ENCODE peak calls at places on chromosome 7, in six cellular contexts. E is IMR-90, V is neuronal stem cell, Q is trophoblast cell, M is H9, I is H1. S is an unnamed sample.

GRCh38 chr7:77731716-77732115 is 35.5 kb downstream of the RSBN1L start:
- DNase-seq in E (no peak), V (no peak), Q (no peak), M (no peak), I (no peak), S (no peak)

GRCh38 chr7:71591876-71592275 is 459.9 kb downstream of the GALNT17 start:
- DNase-seq in E (no peak), V (no peak), Q (no peak), M (no peak), I (no peak), S (no peak)

GRCh38 chr7:26278769-26279168 is 12.9 kb upstream of the SNX10 start:
- DNase-seq in E (no peak), V (no peak), Q (no peak), M (no peak), I (no peak), S (peak; percentile 10)

GRCh38 chr7:84337386-84337785 is 142.8 kb upstream of the SEMA3A start:
- DNase-seq in E (peak; percentile 77), V (no peak), Q (no peak), M (no peak), I (no peak), S (no peak)

GRCh38 chr7:66321283-66321682 is 116.1 kb downstream of the TPST1 start:
- DNase-seq in E (no peak), V (no peak), Q (peak; percentile 93), M (no peak), I (no peak), S (no peak)

GRCh38 chr7:142620375-142620774 is 128.9 kb upstream of the PRSS1 start:
- DNase-seq in E (no peak), V (no peak), Q (no peak), M (no peak), I (no peak), S (no peak)

GRCh38 chr7:12475362-12476063 is 71.8 kb upstream of the VWDE start:
- DNase-seq in E (peak; percentile 55), V (peak; percentile 43), Q (no peak), M (no peak), I (no peak), S (peak; percentile 87)

GRCh38 chr7:24842449-24843241 is 85.4 kb upstream of the GSDME start:
- DNase-seq in E (no peak), V (no peak), Q (no peak), M (no peak), I (no peak), S (peak; percentile 28)

GRCh38 chr7:22934473-22935065 is 79.4 kb downstream of the HYCC1 start:
- DNase-seq in E (peak; percentile 69), V (no peak), Q (peak; percentile 30), M (no peak), I (no peak), S (peak; percentile 43)

GRCh38 chr7:97179454-97180104 is 62.1 kb downstream of the SDHAF3 start:
- DNase-seq in E (peak; percentile 65), V (peak; percentile 53), Q (peak; percentile 58), M (peak; percentile 36), I (no peak), S (peak; percentile 72)

GRCh38 chr7:102426268-102427031 is 6.9 kb upstream of the ORAI2 start:
- DNase-seq in E (no peak), V (no peak), Q (no peak), M (no peak), I (no peak), S (no peak)

GRCh38 chr7:94170836-94171235 is 166.7 kb upstream of the BET1 start:
- DNase-seq in E (no peak), V (no peak), Q (no peak), M (no peak), I (no peak), S (no peak)

GRCh38 chr7:81986745-81987470 is 217.1 kb upstream of the HGF start:
- DNase-seq in E (no peak), V (no peak), Q (no peak), M (no peak), I (no peak), S (no peak)

GRCh38 chr7:1087462-1087809 is 477 bp upstream of the GPER1 start:
- DNase-seq in E (peak; percentile 44), V (no peak), Q (peak; percentile 22), M (no peak), I (no peak), S (peak; percentile 52)

GRCh38 chr7:12647364-12648219 is 39.8 kb upstream of the ARL4A start:
- DNase-seq in E (peak; percentile 68), V (no peak), Q (peak; percentile 91), M (no peak), I (no peak), S (peak; percentile 61)

GRCh38 chr7:2849941-2850766 is 6.0 kb upstream of the GNA12 start:
- DNase-seq in E (no peak), V (no peak), Q (no peak), M (no peak), I (no peak), S (no peak)

GRCh38 chr7:131255242-131255641 is 72.4 kb upstream of the MKLN1 start:
- DNase-seq in E (no peak), V (no peak), Q (no peak), M (no peak), I (no peak), S (no peak)
- H4K91ac ChIP-seq in E (no peak overlapping the region), V (no peak overlapping the region), Q (no peak overlapping the region), M (no peak overlapping the region), I (no peak overlapping the region), S (no peak overlapping the region)

GRCh38 chr7:41567350-41568114 is 135.4 kb downstream of the INHBA start:
- DNase-seq in E (peak; percentile 85), V (no peak), Q (no peak), M (no peak), I (no peak), S (peak; percentile 52)

GRCh38 chr7:41568135-41568534 is 134.8 kb downstream of the INHBA start:
- DNase-seq in E (no peak), V (no peak), Q (no peak), M (no peak), I (no peak), S (no peak)

GRCh38 chr7:41566581-41566980 is 136.3 kb downstream of the INHBA start:
- DNase-seq in E (no peak), V (no peak), Q (no peak), M (no peak), I (no peak), S (no peak)

GRCh38 chr7:41570766-41571165 is 132.1 kb downstream of the INHBA start:
- DNase-seq in E (no peak), V (no peak), Q (no peak), M (no peak), I (no peak), S (no peak)

DNA sequence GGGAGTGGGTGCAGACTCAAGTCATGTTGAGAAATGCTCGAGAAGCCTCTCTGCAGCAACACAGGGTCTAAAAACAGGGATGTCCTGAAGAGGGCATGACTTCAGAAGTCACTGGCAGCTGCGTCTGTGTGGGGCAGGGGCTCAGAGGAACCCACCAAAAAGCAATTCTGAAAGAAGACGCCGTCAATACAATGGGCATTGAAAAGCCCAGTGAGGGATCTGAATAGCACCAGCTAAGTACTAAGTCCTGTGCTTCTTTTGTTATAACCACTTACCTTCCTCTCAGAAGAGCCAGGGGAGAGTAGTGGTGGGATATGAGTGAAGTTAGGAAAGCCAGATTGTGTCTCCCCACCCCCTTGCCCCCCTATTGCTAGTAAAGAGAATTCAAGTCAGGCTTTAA is 137.2 kb downstream of the INHBA start:
- DNase-seq in E (no peak), V (no peak), Q (no peak), M (no peak), I (no peak), S (no peak)
- H4K91ac ChIP-seq in E (no peak overlapping the region), V (no peak overlapping the region), Q (peak overlapping the region; percentile 83), M (no peak overlapping the region), I (no peak overlapping the region), S (no peak overlapping the region)

GRCh38 chr7:15924910-15925309 is 238.4 kb upstream of the MEOX2 start:
- DNase-seq in E (no peak), V (no peak), Q (no peak), M (no peak), I (no peak), S (no peak)

GRCh38 chr7:15925608-15926007 is 239.1 kb upstream of the MEOX2 start:
- DNase-seq in E (no peak), V (no peak), Q (no peak), M (no peak), I (no peak), S (no peak)

GRCh38 chr7:15920953-15921352 is 234.5 kb upstream of the MEOX2 start:
- DNase-seq in E (no peak), V (no peak), Q (no peak), M (no peak), I (no peak), S (no peak)

GRCh38 chr7:15922002-15922401 is 235.5 kb upstream of the MEOX2 start:
- DNase-seq in E (no peak), V (no peak), Q (no peak), M (no peak), I (no peak), S (no peak)

DNA sequence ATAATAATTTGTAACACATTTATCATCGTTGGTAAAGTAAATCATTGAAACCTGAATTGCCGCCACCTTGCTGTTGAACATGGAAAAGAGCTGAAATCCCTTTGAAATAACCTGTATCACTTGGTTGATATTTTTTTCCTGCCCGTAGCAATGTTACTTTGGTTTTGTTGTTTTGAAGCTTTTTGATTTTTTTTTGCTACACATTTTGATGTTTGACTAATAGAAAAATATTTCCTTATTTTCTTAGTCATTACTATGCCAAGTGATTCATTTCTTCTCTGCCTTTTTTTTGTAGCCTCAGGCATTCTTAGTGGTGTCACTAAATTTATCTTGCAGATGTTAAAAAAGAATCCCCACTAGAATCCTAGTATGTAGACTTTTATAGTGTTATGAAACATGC is 235.1 kb upstream of the MEOX2 start:
- DNase-seq in E (peak; percentile 54), V (no peak), Q (no peak), M (no peak), I (no peak), S (no peak)
- H4K91ac ChIP-seq in E (no peak overlapping the region), V (no peak overlapping the region), Q (no peak overlapping the region), M (no peak overlapping the region), I (no peak overlapping the region), S (no peak overlapping the region)

GRCh38 chr7:116161733-116162132 is 48.6 kb upstream of the TES start:
- DNase-seq in E (no peak), V (peak; percentile 26), Q (no peak), M (peak; percentile 49), I (no peak), S (no peak)
- H4K91ac ChIP-seq in E (no peak overlapping the region), V (no peak overlapping the region), Q (no peak overlapping the region), M (no peak overlapping the region), I (no peak overlapping the region), S (no peak overlapping the region)

GRCh38 chr7:80856769-80857168 is 62.1 kb downstream of the SEMA3C start:
- DNase-seq in E (no peak), V (no peak), Q (no peak), M (no peak), I (no peak), S (no peak)

GRCh38 chr7:80858141-80858903 is 60.5 kb downstream of the SEMA3C start:
- DNase-seq in E (peak; percentile 74), V (no peak), Q (no peak), M (no peak), I (no peak), S (peak; percentile 73)

DNA sequence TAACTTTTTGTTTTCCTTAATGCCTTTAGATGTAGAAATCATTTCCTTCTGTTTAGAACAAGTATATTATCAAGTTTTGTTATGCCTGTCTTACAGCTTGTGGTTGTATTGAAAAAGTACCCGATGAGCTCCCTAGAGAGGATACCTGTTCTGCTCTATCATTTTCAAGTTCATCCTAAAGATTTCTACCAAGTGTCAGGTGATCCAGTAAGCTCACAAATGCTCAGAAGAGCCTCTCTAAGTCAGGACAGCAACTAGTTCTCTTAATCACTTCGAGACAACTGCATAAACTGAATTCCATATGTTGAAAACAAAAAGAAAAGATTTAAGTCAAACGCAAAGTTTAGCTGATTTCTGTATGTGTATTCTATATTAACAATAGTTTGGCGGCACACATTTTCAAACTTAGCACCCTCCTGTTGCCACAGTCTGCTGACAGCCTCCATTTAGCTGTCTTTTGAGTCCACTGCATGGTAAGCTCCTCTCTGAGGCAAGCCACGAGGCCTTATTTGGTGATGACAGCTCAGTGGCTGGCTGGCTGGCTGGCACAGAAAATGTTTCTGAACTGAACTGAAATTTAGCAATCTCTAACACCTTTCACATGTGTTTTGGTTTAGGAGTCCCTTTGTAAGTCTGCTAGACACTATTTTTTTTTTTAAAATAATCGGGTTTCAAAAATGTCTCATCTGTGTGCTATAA is 59.4 kb downstream of the SEMA3C start:
- DNase-seq in E (peak; percentile 48), V (no peak), Q (no peak), M (no peak), I (no peak), S (peak; percentile 24)
- H4K91ac ChIP-seq in E (peak overlapping the region; percentile 39), V (no peak overlapping the region), Q (no peak overlapping the region), M (no peak overlapping the region), I (no peak overlapping the region), S (no peak overlapping the region)

S was measured in mesenchymal stem cell.